ENCODE peak calls at places on chromosome 16, in ten cellular contexts. V, P, O, K, M, N, J, Q, R and Y are unnamed samples.

GRCh38 chr16:54285414-54286066 is 1.0 kb downstream of the IRX3 start:
- DNase-seq in V (no peak), P (no peak), R (peak; percentile 52), Q (peak; percentile 50), N (no peak), O (peak; percentile 54), J (peak; percentile 32), K (no peak), M (no peak), Y (no peak)

GRCh38 chr16:50152386-50152806 is 710 bp upstream of the TENT4B start:
- DNase-seq in K (peak; percentile 58), J (peak; percentile 20), N (no peak), V (no peak), R (peak; percentile 56), Q (no peak), P (peak; percentile 28), O (peak; percentile 34), M (no peak), Y (peak; percentile 51)

GRCh38 chr16:81778861-81779539 is at the start of gene PLCG2:
- DNase-seq in N (peak; percentile 47), O (peak; percentile 87), P (peak; percentile 65), R (peak; percentile 66), V (no peak), Q (peak; percentile 59), K (peak; percentile 84), J (peak; percentile 74), M (peak; percentile 95), Y (peak; percentile 56)

GRCh38 chr16:56673916-56674315 is 4.3 kb downstream of the MT1H start:
- DNase-seq in Q (no peak), V (peak; percentile 20), K (peak; percentile 59), N (no peak), R (peak; percentile 54), O (peak; percentile 45), P (no peak), M (peak; percentile 66), J (peak; percentile 31), Y (no peak)

GRCh38 chr16:48318630-48319029 is 66.6 kb downstream of the SIAH1 start:
- DNase-seq in N (no peak), Q (no peak), K (peak; percentile 17), P (no peak), V (peak; percentile 54), O (no peak), J (no peak), M (no peak), R (no peak), Y (no peak)

GRCh38 chr16:27242868-27243590 is 25.5 kb downstream of the NSMCE1 start:
- DNase-seq in J (no peak), Q (peak; percentile 86), V (peak; percentile 98), N (no peak), O (peak; percentile 61), P (peak; percentile 72), M (no peak), R (peak; percentile 78), K (no peak), Y (no peak)

GRCh38 chr16:52471650-52472370 is 75.1 kb downstream of the TOX3 start:
- DNase-seq in N (no peak), P (no peak), J (no peak), K (no peak), Q (no peak), R (peak; percentile 56), O (no peak), V (no peak), M (no peak), Y (no peak)

GRCh38 chr16:80794071-80794470 is 10.3 kb downstream of the CDYL2 start:
- DNase-seq in M (no peak), R (no peak), Q (no peak), K (no peak), O (no peak), N (no peak), P (no peak), J (no peak), V (no peak), Y (no peak)

GRCh38 chr16:75820672-75821071 is 94.4 kb upstream of the CPHXL start:
- DNase-seq in P (peak; percentile 68), K (no peak), Q (peak; percentile 56), V (no peak), O (no peak), R (peak; percentile 44), N (no peak), J (no peak), M (no peak), Y (no peak)

GRCh38 chr16:6018848-6019489 is 921.4 kb upstream of the EEF2KMT start:
- DNase-seq in J (no peak), N (no peak), M (no peak), R (no peak), O (peak; percentile 52), P (no peak), V (no peak), K (no peak), Q (no peak), Y (no peak)

GRCh38 chr16:88381820-88382451 is 823 bp upstream of the ZNF469 start:
- DNase-seq in R (no peak), K (no peak), M (no peak), Q (peak; percentile 45), J (no peak), N (no peak), O (peak; percentile 12), P (no peak), V (no peak), Y (no peak)

GRCh38 chr16:85947511-85948509 is 48.8 kb downstream of the IRF8 start:
- DNase-seq in P (no peak), J (no peak), N (no peak), V (no peak), R (no peak), O (no peak), K (peak; percentile 69), Q (no peak), M (no peak), Y (no peak)

GRCh38 chr16:17377360-17378324 is 93.1 kb downstream of the XYLT1 start:
- DNase-seq in J (no peak), M (no peak), V (no peak), P (no peak), R (no peak), O (no peak), K (no peak), N (no peak), Q (no peak), Y (no peak)

GRCh38 chr16:21590791-21591190 is 8.6 kb upstream of the METTL9 start:
- DNase-seq in M (no peak), Q (peak; percentile 55), J (no peak), N (no peak), K (no peak), P (peak; percentile 25), V (no peak), O (no peak), R (no peak), Y (no peak)

GRCh38 chr16:363110-364090 is 6.9 kb downstream of the MRPL28 start:
- DNase-seq in O (no peak), P (no peak), K (no peak), V (no peak), M (no peak), Q (no peak), R (no peak), N (no peak), J (no peak), Y (no peak)

GRCh38 chr16:89289428-89290395 is 72.2 kb downstream of the ZNF778 start:
- DNase-seq in K (peak; percentile 82), M (peak; percentile 88), J (peak; percentile 47), R (peak; percentile 73), V (peak; percentile 57), N (peak; percentile 52), O (peak; percentile 82), Q (peak; percentile 52), P (peak; percentile 71), Y (peak; percentile 63)

GRCh38 chr16:10180771-10181163 is 1.5 kb downstream of the GRIN2A start:
- DNase-seq in J (no peak), Q (no peak), N (no peak), P (no peak), V (no peak), K (peak; percentile 6), R (peak; percentile 17), M (peak; percentile 66), O (peak; percentile 85), Y (no peak)

GRCh38 chr16:66520406-66521194 is 29.3 kb downstream of the TK2 start:
- DNase-seq in Q (peak; percentile 52), N (no peak), K (no peak), M (no peak), V (no peak), J (no peak), R (no peak), O (no peak), P (no peak), Y (no peak)

GRCh38 chr16:68553186-68553585 is 14.1 kb downstream of the ZFP90 start:
- DNase-seq in Q (no peak), J (no peak), K (no peak), N (no peak), P (no peak), M (no peak), V (no peak), O (no peak), R (no peak), Y (no peak)
- H3K9me3 ChIP-seq in Q (peaks cover 35% of the 10 kb centered on the region), J (no peaks in the 10 kb centered on the region), K (peaks cover 14% of the 10 kb centered on the region), N (peaks cover 57% of the 10 kb centered on the region), P (peaks cover 3% of the 10 kb centered on the region), M (peaks cover 47% of the 10 kb centered on the region), V (peaks cover 82% of the 10 kb centered on the region), O (no peaks in the 10 kb centered on the region), R (peaks cover 94% of the 10 kb centered on the region), Y (peaks cover 35% of the 10 kb centered on the region)

GRCh38 chr16:35746963-35747657 is 2287.7 kb downstream of the TP53TG3F start:
- DNase-seq in P (no peak), K (no peak), V (no peak), N (no peak), R (no peak), M (no peak), J (no peak), Q (no peak), O (no peak), Y (no peak)
- H3K9me3 ChIP-seq in P (no peaks in the 10 kb centered on the region), K (peaks cover 10% of the 10 kb centered on the region), V (peaks cover 39% of the 10 kb centered on the region), N (no peaks in the 10 kb centered on the region), R (no peaks in the 10 kb centered on the region), M (no peaks in the 10 kb centered on the region), J (no peaks in the 10 kb centered on the region), Q (no peaks in the 10 kb centered on the region), O (no peaks in the 10 kb centered on the region), Y (no peaks in the 10 kb centered on the region)

DNA sequence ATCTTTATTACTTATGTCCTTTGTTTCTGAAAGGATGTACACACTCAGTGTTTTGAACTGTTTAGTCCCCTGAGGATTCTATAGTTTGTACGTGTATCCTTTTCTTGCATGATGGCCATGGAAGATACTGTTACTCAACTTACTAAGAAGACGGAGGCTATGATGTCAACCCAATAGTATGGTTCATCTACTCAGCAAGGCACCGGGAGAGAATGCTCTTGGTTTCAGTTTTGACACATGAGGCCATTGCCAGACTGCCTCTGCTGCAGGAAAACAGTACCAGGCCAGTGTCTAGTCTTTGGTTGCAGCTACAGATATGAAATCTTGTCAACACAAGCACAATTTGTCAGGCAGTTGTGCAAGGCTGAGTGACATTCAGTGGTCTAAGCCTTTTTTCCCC is 134.5 kb downstream of the MRTFB start:
- DNase-seq in M (no peak), V (peak; percentile 6), R (no peak), J (no peak), O (no peak), Q (no peak), P (no peak), N (no peak), K (no peak), Y (no peak)
- H3K9me3 ChIP-seq in M (no peaks in the 10 kb centered on the region), V (no peaks in the 10 kb centered on the region), R (no peaks in the 10 kb centered on the region), J (no peaks in the 10 kb centered on the region), O (no peaks in the 10 kb centered on the region), Q (no peaks in the 10 kb centered on the region), P (no peaks in the 10 kb centered on the region), N (no peaks in the 10 kb centered on the region), K (no peaks in the 10 kb centered on the region), Y (no peaks in the 10 kb centered on the region)

DNA sequence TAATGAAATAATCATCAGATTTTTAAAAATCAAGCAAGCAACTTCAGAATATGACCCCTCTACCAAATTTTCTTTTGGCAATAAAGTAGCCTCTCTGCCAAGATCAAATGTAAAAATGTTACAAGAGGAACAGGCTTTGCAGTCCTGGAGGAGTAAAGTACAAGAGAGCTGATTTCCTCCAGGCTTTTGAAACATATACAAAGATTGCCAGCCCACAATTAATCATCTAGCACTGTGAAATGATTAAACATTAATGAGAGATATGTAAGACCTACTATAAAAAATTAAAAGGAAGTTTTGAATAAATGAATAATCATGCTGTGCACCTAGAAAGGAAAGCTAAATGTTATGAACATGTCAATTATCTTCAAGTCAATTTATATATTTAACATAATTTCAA is 26.3 kb downstream of the TXNDC11 start:
- DNase-seq in R (no peak), O (no peak), M (no peak), V (no peak), Q (no peak), J (no peak), K (peak; percentile 88), N (no peak), P (no peak), Y (no peak)
- H3K9me3 ChIP-seq in R (no peaks in the 10 kb centered on the region), O (no peaks in the 10 kb centered on the region), M (no peaks in the 10 kb centered on the region), V (no peaks in the 10 kb centered on the region), Q (no peaks in the 10 kb centered on the region), J (no peaks in the 10 kb centered on the region), K (no peaks in the 10 kb centered on the region), N (no peaks in the 10 kb centered on the region), P (no peaks in the 10 kb centered on the region), Y (no peaks in the 10 kb centered on the region)